ENCODE peak calls at places on chromosome 12, in ten cellular contexts. N is CD4-positive, alpha-beta memory T cell; Q is aorta; R is transverse colon; Y is right lobe of liver; A is astrocyte; C is body of pancreas; J is CD8-positive, alpha-beta T cell; W is fibroblast of lung; O is psoas muscle. V is an unnamed sample. For H3K4me1, the result is how much of the 10 kb centered on the place peaks cover.

GRCh38 chr12:27975222-27976136 is 2.9 kb upstream of the PTHLH start:
- DNase-seq in N (no peak), Q (peak), R (no peak), Y (peak), A (peak), C (peak), J (no peak), W (peak), O (peak), V (no peak)

GRCh38 chr12:100752841-100753240 is 41.7 kb upstream of the ANO4 start:
- DNase-seq in N (no peak), Q (no peak), R (no peak), Y (no peak), A (peak), C (no peak), J (no peak), W (peak), O (no peak), V (no peak)

GRCh38 chr12:51958542-51958941 is 7.0 kb downstream of the ACVR1B start:
- DNase-seq in N (no peak), Q (no peak), R (no peak), Y (no peak), A (no peak), C (no peak), J (no peak), W (no peak), O (no peak), V (no peak)

GRCh38 chr12:119157528-119157927 is 21.2 kb upstream of the HSPB8 start:
- DNase-seq in N (no peak), Q (peak), R (no peak), Y (no peak), A (no peak), C (no peak), J (no peak), W (no peak), O (peak), V (peak)

GRCh38 chr12:132160671-132161045 is 16.4 kb downstream of the NOC4L start:
- DNase-seq in N (no peak), Q (peak), R (no peak), Y (peak), A (no peak), C (no peak), J (no peak), W (no peak), O (no peak), V (no peak)

GRCh38 chr12:89858718-89859117 is 150.1 kb upstream of the ATP2B1 start:
- DNase-seq in N (no peak), Q (no peak), R (no peak), Y (no peak), A (no peak), C (no peak), J (no peak), W (no peak), O (no peak), V (no peak)

GRCh38 chr12:93297032-93297431 is 80.7 kb upstream of the NUDT4 start:
- DNase-seq in N (no peak), Q (no peak), R (no peak), Y (no peak), A (no peak), C (no peak), J (no peak), W (no peak), O (no peak), V (no peak)

GRCh38 chr12:109475993-109476806 is 900 bp downstream of the KCTD10 start:
- DNase-seq in N (no peak), Q (no peak), R (no peak), Y (no peak), A (no peak), C (no peak), J (no peak), W (peak), O (no peak), V (no peak)

GRCh38 chr12:23621910-23622309 is 327.6 kb downstream of the SOX5 start:
- DNase-seq in N (no peak), Q (no peak), R (no peak), Y (no peak), A (no peak), C (no peak), J (no peak), W (no peak), O (no peak), V (no peak)

GRCh38 chr12:116406529-116406928 is 129.0 kb upstream of the MED13L start:
- DNase-seq in N (no peak), Q (peak), R (peak), Y (peak), A (no peak), C (peak), J (no peak), W (peak), O (peak), V (peak)

GRCh38 chr12:90128526-90128925 is 419.9 kb upstream of the ATP2B1 start:
- DNase-seq in N (no peak), Q (no peak), R (no peak), Y (no peak), A (no peak), C (no peak), J (no peak), W (no peak), O (no peak), V (no peak)

GRCh38 chr12:114669501-114670256 is 14.3 kb downstream of the TBX3 start:
- DNase-seq in N (no peak), Q (no peak), R (no peak), Y (no peak), A (no peak), C (no peak), J (no peak), W (peak), O (peak), V (no peak)

GRCh38 chr12:5407457-5407856 is 24.5 kb upstream of the NTF3 start:
- DNase-seq in N (no peak), Q (no peak), R (no peak), Y (no peak), A (peak), C (no peak), J (no peak), W (no peak), O (no peak), V (no peak)

GRCh38 chr12:80001562-80001961 is 66.7 kb upstream of the PPP1R12A start:
- DNase-seq in N (no peak), Q (no peak), R (no peak), Y (no peak), A (no peak), C (no peak), J (no peak), W (no peak), O (no peak), V (no peak)

GRCh38 chr12:17383321-17383720 is 706.7 kb downstream of the RERGL start:
- DNase-seq in N (no peak), Q (no peak), R (no peak), Y (no peak), A (no peak), C (no peak), J (no peak), W (no peak), O (no peak), V (no peak)

GRCh38 chr12:113908584-113909100 is 57.5 kb downstream of the RBM19 start:
- DNase-seq in N (no peak), Q (no peak), R (no peak), Y (no peak), A (no peak), C (no peak), J (no peak), W (no peak), O (no peak), V (no peak)

GRCh38 chr12:48767047-48767446 is 21.8 kb downstream of the ADCY6 start:
- DNase-seq in N (no peak), Q (peak), R (no peak), Y (no peak), A (no peak), C (no peak), J (no peak), W (no peak), O (peak), V (no peak)

GRCh38 chr12:114013601-114014345 is 47.6 kb upstream of the RBM19 start:
- DNase-seq in N (no peak), Q (no peak), R (no peak), Y (no peak), A (no peak), C (no peak), J (no peak), W (peak), O (no peak), V (no peak)

DNA sequence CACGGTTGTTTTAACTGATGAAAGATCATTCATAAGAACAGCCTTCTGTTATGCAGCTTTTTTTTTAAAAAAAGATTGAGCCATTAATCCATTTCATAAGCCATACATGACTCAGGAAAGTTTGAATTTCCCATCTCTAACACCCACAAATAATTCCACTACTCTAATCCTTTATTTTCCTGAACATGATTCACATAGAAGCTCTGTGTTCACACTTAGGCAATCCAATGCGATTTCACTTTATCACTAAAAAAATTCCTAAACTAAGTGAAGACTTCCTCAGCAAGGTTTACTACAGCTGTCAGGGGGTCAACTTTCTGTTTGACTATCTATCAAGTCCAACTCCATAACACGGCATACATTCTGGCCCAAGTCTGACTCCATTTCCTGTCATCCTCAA is 25.9 kb downstream of the PKP2 start:
- DNase-seq in N (no peak), Q (no peak), R (no peak), Y (no peak), A (no peak), C (no peak), J (no peak), W (no peak), O (no peak), V (no peak)
- H3K27ac ChIP-seq in N (no peak), Q (no peak), R (no peak), Y (no peak), A (no peak), C (no peak), J (no peak), W (no peak), O (no peak), V (no peak)

DNA sequence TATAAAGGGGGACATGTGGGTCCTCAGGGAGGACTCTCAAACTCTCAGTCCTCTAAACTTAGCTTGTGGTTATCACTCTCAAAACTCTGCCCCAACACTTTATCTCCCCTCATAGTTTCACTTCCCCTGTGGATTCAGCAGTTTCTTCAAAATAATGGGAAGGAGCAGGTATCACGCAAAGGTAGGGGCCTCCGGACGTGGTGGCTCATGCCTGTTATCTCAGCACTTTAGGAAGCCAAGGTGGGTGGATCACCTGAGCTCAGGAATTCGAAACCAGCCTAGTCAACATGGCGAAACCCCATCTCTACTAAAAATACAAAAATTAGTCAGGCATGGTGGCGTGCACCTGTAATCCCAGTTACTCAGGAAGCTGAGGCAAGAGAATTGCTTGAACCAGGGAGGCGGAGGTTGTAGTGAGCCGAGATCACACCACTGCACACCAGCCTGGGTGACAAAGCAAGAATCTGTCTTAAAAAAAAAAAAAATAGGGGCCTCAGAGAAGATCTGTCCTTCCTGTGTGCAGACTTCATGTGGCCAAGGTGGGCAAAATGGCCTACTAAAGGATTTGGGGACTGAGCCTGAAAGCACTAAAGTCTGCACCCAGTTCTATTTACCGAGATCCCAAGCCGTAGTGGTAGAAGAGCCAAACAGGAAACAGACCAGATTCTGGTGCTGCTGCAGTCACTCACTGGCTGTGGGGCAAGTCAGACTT is 6.4 kb downstream of the ITGB7 start:
- DNase-seq in N (no peak), Q (peak), R (no peak), Y (no peak), A (no peak), C (no peak), J (no peak), W (no peak), O (no peak), V (no peak)
- H3K4me1 ChIP-seq in N (half or more), Q (under half), R (under half), Y (under half), A (under half), C (under half), J (half or more), W (under half), O (under half), V (under half)

GRCh38 chr12:76020281-76020680 is 11.3 kb downstream of the PHLDA1 start:
- DNase-seq in N (peak), Q (peak), R (peak), Y (no peak), A (peak), C (no peak), J (peak), W (peak), O (peak), V (peak)

GRCh38 chr12:76018111-76018510 is 13.5 kb downstream of the PHLDA1 start:
- DNase-seq in N (no peak), Q (no peak), R (no peak), Y (no peak), A (peak), C (no peak), J (no peak), W (peak), O (no peak), V (no peak)

GRCh38 chr12:76023069-76023690 is 8.4 kb downstream of the PHLDA1 start:
- DNase-seq in N (no peak), Q (no peak), R (no peak), Y (no peak), A (no peak), C (no peak), J (no peak), W (peak), O (no peak), V (no peak)

GRCh38 chr12:76020731-76021672 is 10.6 kb downstream of the PHLDA1 start:
- DNase-seq in N (peak), Q (peak), R (peak), Y (no peak), A (peak), C (no peak), J (peak), W (peak), O (no peak), V (no peak)

GRCh38 chr12:76018672-76019071 is 12.9 kb downstream of the PHLDA1 start:
- DNase-seq in N (no peak), Q (no peak), R (no peak), Y (no peak), A (no peak), C (no peak), J (no peak), W (no peak), O (no peak), V (no peak)
- H3K27ac ChIP-seq in N (no peak), Q (no peak), R (no peak), Y (no peak), A (peak), C (no peak), J (no peak), W (peak), O (no peak), V (peak)

DNA sequence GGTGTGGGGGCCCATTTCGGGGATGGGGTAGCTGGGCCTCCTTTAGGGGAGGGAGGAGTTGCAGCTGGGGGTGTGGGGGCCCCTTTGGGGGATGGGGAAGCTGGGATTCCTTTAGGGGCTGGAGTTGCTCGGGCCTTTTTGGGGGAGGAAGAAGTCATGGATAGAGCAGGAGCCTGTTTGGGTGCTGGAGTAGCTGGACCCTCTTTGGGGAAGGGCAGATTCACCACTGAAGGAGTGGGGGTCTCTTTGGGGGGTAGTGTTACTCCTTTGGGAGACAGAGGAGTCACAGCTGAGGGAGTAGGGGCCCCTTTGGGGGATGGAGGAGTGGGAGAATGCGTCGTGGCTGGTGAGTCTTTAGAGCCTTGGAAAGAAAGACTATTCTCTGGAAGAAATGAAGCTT is 6.5 kb downstream of the NACA start:
- DNase-seq in N (no peak), Q (no peak), R (no peak), Y (no peak), A (no peak), C (no peak), J (no peak), W (no peak), O (no peak), V (no peak)
- H3K4me1 ChIP-seq in N (half or more), Q (under half), R (half or more), Y (under half), A (under half), C (half or more), J (half or more), W (under half), O (half or more), V (under half)

V was measured in lower lobe of right lung.